ENCODE peak calls at places on chromosomes 1 and 21, in four cellular contexts. P is AG10803, G is heart left ventricle, T is SK-N-DZ. K is an unnamed sample.

GRCh38 chr21:35658242-35658641 is 402.1 kb downstream of the SETD4 start:
- DNase-seq in P (peak; percentile 82), G (peak; percentile 8), T (no peak), K (no peak)

GRCh38 chr1:220300442-220301121 is 28.3 kb upstream of the RAB3GAP2 start:
- DNase-seq in P (peak; percentile 90), G (peak; percentile 74), T (peak; percentile 53), K (peak; percentile 48)

GRCh38 chr1:152502496-152503180 is 8.0 kb upstream of the LCE5A start:
- DNase-seq in P (peak; percentile 75), G (no peak), T (no peak), K (no peak)

GRCh38 chr1:24282491-24282890 is 36.7 kb upstream of the GRHL3 start:
- DNase-seq in P (no peak), G (no peak), T (no peak), K (no peak)

GRCh38 chr1:113744114-113744513 is 15.2 kb downstream of the PHTF1 start:
- DNase-seq in P (no peak), G (no peak), T (no peak), K (peak; percentile 24)

GRCh38 chr1:172845371-172845770 is 186.5 kb downstream of the FASLG start:
- DNase-seq in P (peak; percentile 16), G (no peak), T (no peak), K (no peak)

GRCh38 chr1:243179714-243180113 is 75.4 kb downstream of the CEP170 start:
- DNase-seq in P (no peak), G (no peak), T (no peak), K (no peak)

GRCh38 chr1:168090395-168090794 is 46.3 kb downstream of the GPR161 start:
- DNase-seq in P (no peak), G (no peak), T (no peak), K (no peak)

GRCh38 chr1:225470691-225471452 is 43.0 kb upstream of the LBR start:
- DNase-seq in P (no peak), G (no peak), T (no peak), K (no peak)

GRCh38 chr1:172885411-172885810 is 165.3 kb downstream of the TNFSF18 start:
- DNase-seq in P (peak; percentile 76), G (no peak), T (no peak), K (no peak)

GRCh38 chr1:181318858-181319235 is 164.5 kb upstream of the CACNA1E start:
- DNase-seq in P (no peak), G (no peak), T (no peak), K (no peak)

GRCh38 chr21:39602076-39602689 is 10.6 kb upstream of the B3GALT5 start:
- DNase-seq in P (no peak), G (no peak), T (no peak), K (no peak)

GRCh38 chr1:46224966-46225365 is 21.8 kb downstream of the LURAP1 start:
- DNase-seq in P (no peak), G (no peak), T (no peak), K (no peak)

GRCh38 chr1:242198421-242198820 is 199.5 kb upstream of the MAP1LC3C start:
- DNase-seq in P (no peak), G (no peak), T (no peak), K (no peak)

GRCh38 chr1:17600313-17600712 is 60.8 kb downstream of the ARHGEF10L start:
- DNase-seq in P (no peak), G (no peak), T (no peak), K (no peak)

GRCh38 chr1:119372493-119373086 is 4.0 kb downstream of the HAO2 start:
- DNase-seq in P (peak; percentile 39), G (peak; percentile 11), T (no peak), K (no peak)

GRCh38 chr1:12717301-12717838 is 1.5 kb downstream of the AADACL3 start:
- DNase-seq in P (no peak), G (no peak), T (no peak), K (no peak)

GRCh38 chr1:110433803-110434202 is 17.1 kb upstream of the PROK1 start:
- DNase-seq in P (peak; percentile 9), G (peak; percentile 16), T (peak; percentile 21), K (no peak)

K was measured in SK-N-SH.